ENCODE peak calls at places on chromosomes 5 and 9, in seven cellular contexts. One of them, this sample, is unnamed.

GRCh38 chr9:102124465-102124864 is 386.0 kb upstream of the GRIN3A start:
- DNase-seq in coronary artery: no peak
- DNase-seq in stimulated activated CD4-positive, alpha-beta T cell treated with anti-CD3 and anti-CD28 coated beads, Interleukin-4, amount 100 ng/mL, for 4 hours: no peak
- DNase-seq in mesenteric fat pad: no peak
- DNase-seq in activated T-cell treated with anti-CD3 and anti-CD28 coated beads for 24 hours: no peak
- DNase-seq in H54: no peak
- DNase-seq in NCI-H1417: peak
- DNase-seq in this sample: no peak

GRCh38 chr5:143401846-143402463 is 1.5 kb downstream of the NR3C1 start:
- DNase-seq in coronary artery: no peak
- DNase-seq in H54: no peak
- DNase-seq in NCI-H1417: no peak
- DNase-seq in mesenteric fat pad: no peak
- DNase-seq in stimulated activated CD4-positive, alpha-beta T cell treated with anti-CD3 and anti-CD28 coated beads, Interleukin-4, amount 100 ng/mL, for 4 hours: no peak
- DNase-seq in activated T-cell treated with anti-CD3 and anti-CD28 coated beads for 24 hours: no peak
- DNase-seq in this sample: no peak

GRCh38 chr9:88965473-88965872 is 25.8 kb upstream of the S1PR3 start:
- DNase-seq in stimulated activated CD4-positive, alpha-beta T cell treated with anti-CD3 and anti-CD28 coated beads, Interleukin-4, amount 100 ng/mL, for 4 hours: no peak
- DNase-seq in NCI-H1417: no peak
- DNase-seq in coronary artery: no peak
- DNase-seq in mesenteric fat pad: no peak
- DNase-seq in activated T-cell treated with anti-CD3 and anti-CD28 coated beads for 24 hours: no peak
- DNase-seq in H54: no peak
- DNase-seq in this sample: no peak

GRCh38 chr5:102295534-102296228 is 403 bp downstream of the SLCO4C1 start:
- DNase-seq in H54: no peak
- DNase-seq in activated T-cell treated with anti-CD3 and anti-CD28 coated beads for 24 hours: no peak
- DNase-seq in stimulated activated CD4-positive, alpha-beta T cell treated with anti-CD3 and anti-CD28 coated beads, Interleukin-4, amount 100 ng/mL, for 4 hours: no peak
- DNase-seq in coronary artery: no peak
- DNase-seq in mesenteric fat pad: no peak
- DNase-seq in NCI-H1417: peak
- DNase-seq in this sample: no peak

GRCh38 chr5:16596541-16596940 is 20.3 kb downstream of the RETREG1 start:
- DNase-seq in stimulated activated CD4-positive, alpha-beta T cell treated with anti-CD3 and anti-CD28 coated beads, Interleukin-4, amount 100 ng/mL, for 4 hours: no peak
- DNase-seq in H54: no peak
- DNase-seq in NCI-H1417: peak
- DNase-seq in activated T-cell treated with anti-CD3 and anti-CD28 coated beads for 24 hours: no peak
- DNase-seq in coronary artery: no peak
- DNase-seq in mesenteric fat pad: no peak
- DNase-seq in this sample: no peak

GRCh38 chr5:81980598-81981260 is 8.9 kb downstream of the ATG10 start:
- DNase-seq in mesenteric fat pad: no peak
- DNase-seq in coronary artery: no peak
- DNase-seq in NCI-H1417: no peak
- DNase-seq in stimulated activated CD4-positive, alpha-beta T cell treated with anti-CD3 and anti-CD28 coated beads, Interleukin-4, amount 100 ng/mL, for 4 hours: no peak
- DNase-seq in activated T-cell treated with anti-CD3 and anti-CD28 coated beads for 24 hours: no peak
- DNase-seq in H54: no peak
- DNase-seq in this sample: no peak

GRCh38 chr9:134341306-134341705 is 15.1 kb downstream of the RXRA start:
- DNase-seq in coronary artery: no peak
- DNase-seq in stimulated activated CD4-positive, alpha-beta T cell treated with anti-CD3 and anti-CD28 coated beads, Interleukin-4, amount 100 ng/mL, for 4 hours: no peak
- DNase-seq in NCI-H1417: no peak
- DNase-seq in mesenteric fat pad: no peak
- DNase-seq in activated T-cell treated with anti-CD3 and anti-CD28 coated beads for 24 hours: no peak
- DNase-seq in H54: no peak
- DNase-seq in this sample: peak

GRCh38 chr9:14271078-14271673 is 42.8 kb downstream of the NFIB start:
- DNase-seq in H54: no peak
- DNase-seq in stimulated activated CD4-positive, alpha-beta T cell treated with anti-CD3 and anti-CD28 coated beads, Interleukin-4, amount 100 ng/mL, for 4 hours: no peak
- DNase-seq in activated T-cell treated with anti-CD3 and anti-CD28 coated beads for 24 hours: no peak
- DNase-seq in coronary artery: no peak
- DNase-seq in mesenteric fat pad: no peak
- DNase-seq in NCI-H1417: peak
- DNase-seq in this sample: no peak

GRCh38 chr5:16372493-16372892 is 93.1 kb downstream of the ZNF622 start:
- DNase-seq in NCI-H1417: no peak
- DNase-seq in stimulated activated CD4-positive, alpha-beta T cell treated with anti-CD3 and anti-CD28 coated beads, Interleukin-4, amount 100 ng/mL, for 4 hours: no peak
- DNase-seq in H54: no peak
- DNase-seq in mesenteric fat pad: no peak
- DNase-seq in activated T-cell treated with anti-CD3 and anti-CD28 coated beads for 24 hours: no peak
- DNase-seq in coronary artery: no peak
- DNase-seq in this sample: no peak

GRCh38 chr9:36882117-36882465 is 152.0 kb downstream of the PAX5 start:
- DNase-seq in H54: no peak
- DNase-seq in NCI-H1417: no peak
- DNase-seq in mesenteric fat pad: no peak
- DNase-seq in coronary artery: no peak
- DNase-seq in activated T-cell treated with anti-CD3 and anti-CD28 coated beads for 24 hours: no peak
- DNase-seq in stimulated activated CD4-positive, alpha-beta T cell treated with anti-CD3 and anti-CD28 coated beads, Interleukin-4, amount 100 ng/mL, for 4 hours: no peak
- DNase-seq in this sample: no peak

GRCh38 chr5:80408976-80409926 is 1.4 kb downstream of the ZFYVE16 start:
- DNase-seq in stimulated activated CD4-positive, alpha-beta T cell treated with anti-CD3 and anti-CD28 coated beads, Interleukin-4, amount 100 ng/mL, for 4 hours: no peak
- DNase-seq in mesenteric fat pad: no peak
- DNase-seq in coronary artery: no peak
- DNase-seq in H54: no peak
- DNase-seq in activated T-cell treated with anti-CD3 and anti-CD28 coated beads for 24 hours: no peak
- DNase-seq in NCI-H1417: peak
- DNase-seq in this sample: no peak

GRCh38 chr9:131395027-131395744 is 1.3 kb downstream of the PRRC2B start:
- DNase-seq in coronary artery: no peak
- DNase-seq in H54: no peak
- DNase-seq in activated T-cell treated with anti-CD3 and anti-CD28 coated beads for 24 hours: peak
- DNase-seq in stimulated activated CD4-positive, alpha-beta T cell treated with anti-CD3 and anti-CD28 coated beads, Interleukin-4, amount 100 ng/mL, for 4 hours: peak
- DNase-seq in NCI-H1417: peak
- DNase-seq in mesenteric fat pad: no peak
- DNase-seq in this sample: peak

GRCh38 chr9:68505681-68506409 is 34.8 kb downstream of the TMEM252 start:
- DNase-seq in stimulated activated CD4-positive, alpha-beta T cell treated with anti-CD3 and anti-CD28 coated beads, Interleukin-4, amount 100 ng/mL, for 4 hours: no peak
- DNase-seq in mesenteric fat pad: no peak
- DNase-seq in coronary artery: no peak
- DNase-seq in activated T-cell treated with anti-CD3 and anti-CD28 coated beads for 24 hours: no peak
- DNase-seq in NCI-H1417: peak
- DNase-seq in H54: no peak
- DNase-seq in this sample: no peak

GRCh38 chr5:95237324-95237723 is 47.6 kb downstream of the MCTP1 start:
- DNase-seq in mesenteric fat pad: no peak
- DNase-seq in H54: no peak
- DNase-seq in coronary artery: no peak
- DNase-seq in stimulated activated CD4-positive, alpha-beta T cell treated with anti-CD3 and anti-CD28 coated beads, Interleukin-4, amount 100 ng/mL, for 4 hours: no peak
- DNase-seq in activated T-cell treated with anti-CD3 and anti-CD28 coated beads for 24 hours: no peak
- DNase-seq in NCI-H1417: no peak
- DNase-seq in this sample: no peak

GRCh38 chr5:96197359-96197758 is 235.7 kb downstream of the PCSK1 start:
- DNase-seq in mesenteric fat pad: no peak
- DNase-seq in activated T-cell treated with anti-CD3 and anti-CD28 coated beads for 24 hours: no peak
- DNase-seq in stimulated activated CD4-positive, alpha-beta T cell treated with anti-CD3 and anti-CD28 coated beads, Interleukin-4, amount 100 ng/mL, for 4 hours: no peak
- DNase-seq in H54: no peak
- DNase-seq in coronary artery: no peak
- DNase-seq in NCI-H1417: no peak
- DNase-seq in this sample: no peak

GRCh38 chr5:79759436-79759835 is 69.8 kb downstream of the CMYA5 start:
- DNase-seq in activated T-cell treated with anti-CD3 and anti-CD28 coated beads for 24 hours: no peak
- DNase-seq in mesenteric fat pad: no peak
- DNase-seq in NCI-H1417: no peak
- DNase-seq in stimulated activated CD4-positive, alpha-beta T cell treated with anti-CD3 and anti-CD28 coated beads, Interleukin-4, amount 100 ng/mL, for 4 hours: no peak
- DNase-seq in coronary artery: no peak
- DNase-seq in H54: peak
- DNase-seq in this sample: no peak

GRCh38 chr9:70259512-70259802 is 679 bp downstream of the SMC5 start:
- DNase-seq in mesenteric fat pad: no peak
- DNase-seq in stimulated activated CD4-positive, alpha-beta T cell treated with anti-CD3 and anti-CD28 coated beads, Interleukin-4, amount 100 ng/mL, for 4 hours: no peak
- DNase-seq in activated T-cell treated with anti-CD3 and anti-CD28 coated beads for 24 hours: no peak
- DNase-seq in H54: no peak
- DNase-seq in NCI-H1417: no peak
- DNase-seq in coronary artery: no peak
- DNase-seq in this sample: no peak

GRCh38 chr5:68239485-68239884 is 23.9 kb downstream of the PIK3R1 start:
- DNase-seq in stimulated activated CD4-positive, alpha-beta T cell treated with anti-CD3 and anti-CD28 coated beads, Interleukin-4, amount 100 ng/mL, for 4 hours: peak
- DNase-seq in activated T-cell treated with anti-CD3 and anti-CD28 coated beads for 24 hours: peak
- DNase-seq in NCI-H1417: peak
- DNase-seq in H54: peak
- DNase-seq in mesenteric fat pad: no peak
- DNase-seq in coronary artery: peak
- DNase-seq in this sample: no peak

GRCh38 chr5:36696059-36696673 is 89.8 kb downstream of the SLC1A3 start:
- DNase-seq in mesenteric fat pad: no peak
- DNase-seq in coronary artery: no peak
- DNase-seq in NCI-H1417: peak
- DNase-seq in stimulated activated CD4-positive, alpha-beta T cell treated with anti-CD3 and anti-CD28 coated beads, Interleukin-4, amount 100 ng/mL, for 4 hours: peak
- DNase-seq in H54: peak
- DNase-seq in activated T-cell treated with anti-CD3 and anti-CD28 coated beads for 24 hours: peak
- DNase-seq in this sample: peak

GRCh38 chr5:138454121-138454520 is 11.2 kb upstream of the EGR1 start:
- DNase-seq in activated T-cell treated with anti-CD3 and anti-CD28 coated beads for 24 hours: no peak
- DNase-seq in mesenteric fat pad: no peak
- DNase-seq in NCI-H1417: no peak
- DNase-seq in coronary artery: no peak
- DNase-seq in stimulated activated CD4-positive, alpha-beta T cell treated with anti-CD3 and anti-CD28 coated beads, Interleukin-4, amount 100 ng/mL, for 4 hours: no peak
- DNase-seq in H54: no peak
- DNase-seq in this sample: no peak

GRCh38 chr5:32708949-32709348 is 2.2 kb upstream of the NPR3 start:
- DNase-seq in activated T-cell treated with anti-CD3 and anti-CD28 coated beads for 24 hours: no peak
- DNase-seq in coronary artery: no peak
- DNase-seq in H54: no peak
- DNase-seq in stimulated activated CD4-positive, alpha-beta T cell treated with anti-CD3 and anti-CD28 coated beads, Interleukin-4, amount 100 ng/mL, for 4 hours: no peak
- DNase-seq in NCI-H1417: no peak
- DNase-seq in mesenteric fat pad: no peak
- DNase-seq in this sample: no peak

GRCh38 chr9:137168575-137168906 is 1.3 kb downstream of the LRRC26 start:
- DNase-seq in H54: no peak
- DNase-seq in stimulated activated CD4-positive, alpha-beta T cell treated with anti-CD3 and anti-CD28 coated beads, Interleukin-4, amount 100 ng/mL, for 4 hours: no peak
- DNase-seq in mesenteric fat pad: no peak
- DNase-seq in activated T-cell treated with anti-CD3 and anti-CD28 coated beads for 24 hours: no peak
- DNase-seq in coronary artery: no peak
- DNase-seq in NCI-H1417: peak
- DNase-seq in this sample: no peak

GRCh38 chr5:60883229-60883628 is 39.2 kb upstream of the ELOVL7 start:
- DNase-seq in coronary artery: no peak
- DNase-seq in stimulated activated CD4-positive, alpha-beta T cell treated with anti-CD3 and anti-CD28 coated beads, Interleukin-4, amount 100 ng/mL, for 4 hours: no peak
- DNase-seq in NCI-H1417: peak
- DNase-seq in activated T-cell treated with anti-CD3 and anti-CD28 coated beads for 24 hours: no peak
- DNase-seq in mesenteric fat pad: no peak
- DNase-seq in H54: peak
- DNase-seq in this sample: no peak

GRCh38 chr5:142015781-142016533 is 3.1 kb upstream of the GNPDA1 start:
- DNase-seq in stimulated activated CD4-positive, alpha-beta T cell treated with anti-CD3 and anti-CD28 coated beads, Interleukin-4, amount 100 ng/mL, for 4 hours: peak
- DNase-seq in NCI-H1417: no peak
- DNase-seq in H54: peak
- DNase-seq in activated T-cell treated with anti-CD3 and anti-CD28 coated beads for 24 hours: peak
- DNase-seq in mesenteric fat pad: no peak
- DNase-seq in coronary artery: no peak
- DNase-seq in this sample: no peak

GRCh38 chr9:132802121-132802795 is 75.8 kb downstream of the AK8 start:
- DNase-seq in H54: no peak
- DNase-seq in activated T-cell treated with anti-CD3 and anti-CD28 coated beads for 24 hours: no peak
- DNase-seq in stimulated activated CD4-positive, alpha-beta T cell treated with anti-CD3 and anti-CD28 coated beads, Interleukin-4, amount 100 ng/mL, for 4 hours: no peak
- DNase-seq in NCI-H1417: no peak
- DNase-seq in coronary artery: no peak
- DNase-seq in mesenteric fat pad: peak
- DNase-seq in this sample: no peak

GRCh38 chr5:23840083-23840482 is 332.7 kb downstream of the PRDM9 start:
- DNase-seq in activated T-cell treated with anti-CD3 and anti-CD28 coated beads for 24 hours: no peak
- DNase-seq in H54: no peak
- DNase-seq in NCI-H1417: peak
- DNase-seq in coronary artery: no peak
- DNase-seq in mesenteric fat pad: no peak
- DNase-seq in stimulated activated CD4-positive, alpha-beta T cell treated with anti-CD3 and anti-CD28 coated beads, Interleukin-4, amount 100 ng/mL, for 4 hours: no peak
- DNase-seq in this sample: no peak

GRCh38 chr5:146828385-146828784 is 50.2 kb downstream of the PPP2R2B start:
- DNase-seq in activated T-cell treated with anti-CD3 and anti-CD28 coated beads for 24 hours: no peak
- DNase-seq in coronary artery: no peak
- DNase-seq in stimulated activated CD4-positive, alpha-beta T cell treated with anti-CD3 and anti-CD28 coated beads, Interleukin-4, amount 100 ng/mL, for 4 hours: no peak
- DNase-seq in NCI-H1417: no peak
- DNase-seq in H54: no peak
- DNase-seq in mesenteric fat pad: no peak
- DNase-seq in this sample: no peak

GRCh38 chr5:131595088-131596033 is 39.7 kb downstream of the RAPGEF6 start:
- DNase-seq in NCI-H1417: no peak
- DNase-seq in mesenteric fat pad: no peak
- DNase-seq in coronary artery: no peak
- DNase-seq in H54: no peak
- DNase-seq in activated T-cell treated with anti-CD3 and anti-CD28 coated beads for 24 hours: peak
- DNase-seq in stimulated activated CD4-positive, alpha-beta T cell treated with anti-CD3 and anti-CD28 coated beads, Interleukin-4, amount 100 ng/mL, for 4 hours: peak
- DNase-seq in this sample: no peak

GRCh38 chr5:180645609-180646204 is 3.7 kb downstream of the FLT4 start:
- DNase-seq in H54: no peak
- DNase-seq in NCI-H1417: no peak
- DNase-seq in stimulated activated CD4-positive, alpha-beta T cell treated with anti-CD3 and anti-CD28 coated beads, Interleukin-4, amount 100 ng/mL, for 4 hours: no peak
- DNase-seq in mesenteric fat pad: no peak
- DNase-seq in coronary artery: no peak
- DNase-seq in activated T-cell treated with anti-CD3 and anti-CD28 coated beads for 24 hours: no peak
- DNase-seq in this sample: no peak

GRCh38 chr5:168315991-168316578 is 24.6 kb downstream of the WWC1 start:
- DNase-seq in activated T-cell treated with anti-CD3 and anti-CD28 coated beads for 24 hours: no peak
- DNase-seq in NCI-H1417: peak
- DNase-seq in H54: no peak
- DNase-seq in stimulated activated CD4-positive, alpha-beta T cell treated with anti-CD3 and anti-CD28 coated beads, Interleukin-4, amount 100 ng/mL, for 4 hours: no peak
- DNase-seq in coronary artery: no peak
- DNase-seq in mesenteric fat pad: no peak
- DNase-seq in this sample: peak

GRCh38 chr5:78627175-78627574 is 21.4 kb downstream of the LHFPL2 start:
- DNase-seq in stimulated activated CD4-positive, alpha-beta T cell treated with anti-CD3 and anti-CD28 coated beads, Interleukin-4, amount 100 ng/mL, for 4 hours: no peak
- DNase-seq in mesenteric fat pad: no peak
- DNase-seq in activated T-cell treated with anti-CD3 and anti-CD28 coated beads for 24 hours: no peak
- DNase-seq in coronary artery: no peak
- DNase-seq in H54: no peak
- DNase-seq in NCI-H1417: no peak
- DNase-seq in this sample: no peak

GRCh38 chr5:81750308-81751008 is 439 bp downstream of the SSBP2 start:
- DNase-seq in mesenteric fat pad: no peak
- DNase-seq in coronary artery: no peak
- DNase-seq in activated T-cell treated with anti-CD3 and anti-CD28 coated beads for 24 hours: peak
- DNase-seq in NCI-H1417: peak
- DNase-seq in stimulated activated CD4-positive, alpha-beta T cell treated with anti-CD3 and anti-CD28 coated beads, Interleukin-4, amount 100 ng/mL, for 4 hours: no peak
- DNase-seq in H54: peak
- DNase-seq in this sample: peak

GRCh38 chr5:172508471-172509404 is 54.4 kb upstream of the SH3PXD2B start:
- DNase-seq in H54: no peak
- DNase-seq in mesenteric fat pad: peak
- DNase-seq in stimulated activated CD4-positive, alpha-beta T cell treated with anti-CD3 and anti-CD28 coated beads, Interleukin-4, amount 100 ng/mL, for 4 hours: no peak
- DNase-seq in activated T-cell treated with anti-CD3 and anti-CD28 coated beads for 24 hours: no peak
- DNase-seq in coronary artery: peak
- DNase-seq in NCI-H1417: no peak
- DNase-seq in this sample: no peak

GRCh38 chr5:171907731-171908343 is 98.6 kb downstream of the FBXW11 start:
- DNase-seq in H54: peak
- DNase-seq in stimulated activated CD4-positive, alpha-beta T cell treated with anti-CD3 and anti-CD28 coated beads, Interleukin-4, amount 100 ng/mL, for 4 hours: peak
- DNase-seq in coronary artery: no peak
- DNase-seq in activated T-cell treated with anti-CD3 and anti-CD28 coated beads for 24 hours: peak
- DNase-seq in NCI-H1417: peak
- DNase-seq in mesenteric fat pad: no peak
- DNase-seq in this sample: peak

GRCh38 chr5:142102980-142103379 is 5.6 kb upstream of the NDFIP1 start:
- DNase-seq in stimulated activated CD4-positive, alpha-beta T cell treated with anti-CD3 and anti-CD28 coated beads, Interleukin-4, amount 100 ng/mL, for 4 hours: no peak
- DNase-seq in mesenteric fat pad: no peak
- DNase-seq in activated T-cell treated with anti-CD3 and anti-CD28 coated beads for 24 hours: no peak
- DNase-seq in NCI-H1417: no peak
- DNase-seq in H54: no peak
- DNase-seq in coronary artery: no peak
- DNase-seq in this sample: no peak

GRCh38 chr9:19464061-19464763 is 55.4 kb downstream of the ACER2 start:
- DNase-seq in coronary artery: no peak
- DNase-seq in activated T-cell treated with anti-CD3 and anti-CD28 coated beads for 24 hours: no peak
- DNase-seq in stimulated activated CD4-positive, alpha-beta T cell treated with anti-CD3 and anti-CD28 coated beads, Interleukin-4, amount 100 ng/mL, for 4 hours: no peak
- DNase-seq in H54: no peak
- DNase-seq in NCI-H1417: no peak
- DNase-seq in mesenteric fat pad: peak
- DNase-seq in this sample: no peak

GRCh38 chr5:167993771-167994170 is 297.7 kb upstream of the WWC1 start:
- DNase-seq in coronary artery: no peak
- DNase-seq in activated T-cell treated with anti-CD3 and anti-CD28 coated beads for 24 hours: no peak
- DNase-seq in NCI-H1417: no peak
- DNase-seq in mesenteric fat pad: no peak
- DNase-seq in stimulated activated CD4-positive, alpha-beta T cell treated with anti-CD3 and anti-CD28 coated beads, Interleukin-4, amount 100 ng/mL, for 4 hours: no peak
- DNase-seq in H54: no peak
- DNase-seq in this sample: peak

GRCh38 chr9:124769451-124770358 is 1.4 kb downstream of the NR6A1 start:
- DNase-seq in coronary artery: no peak
- DNase-seq in mesenteric fat pad: no peak
- DNase-seq in NCI-H1417: peak
- DNase-seq in stimulated activated CD4-positive, alpha-beta T cell treated with anti-CD3 and anti-CD28 coated beads, Interleukin-4, amount 100 ng/mL, for 4 hours: no peak
- DNase-seq in activated T-cell treated with anti-CD3 and anti-CD28 coated beads for 24 hours: no peak
- DNase-seq in H54: peak
- DNase-seq in this sample: peak

This sample was measured in PC-9.